ENCODE peak calls at places on chromosomes 13 and 19, in seven cellular contexts. One of them, this sample, is unnamed.
A peak's percentile ranks its signal among the peaks of the same experiment; 100 is the strongest.

GRCh38 chr19:54548806-54549205 is 24.8 kb upstream of the LILRA2 start:
- DNase-seq in IMR-90: no peak
- DNase-seq in H9: no peak
- DNase-seq in trophoblast cell: peak; percentile 26
- DNase-seq in H1: no peak
- DNase-seq in mesendoderm: no peak
- DNase-seq in neuronal stem cell: no peak
- DNase-seq in this sample: no peak

GRCh38 chr19:722553-723101 is 13.9 kb downstream of the PALM start:
- DNase-seq in IMR-90: no peak
- DNase-seq in H9: no peak
- DNase-seq in trophoblast cell: no peak
- DNase-seq in H1: no peak
- DNase-seq in mesendoderm: no peak
- DNase-seq in neuronal stem cell: no peak
- DNase-seq in this sample: no peak

GRCh38 chr13:98626298-98626940 is 49.5 kb upstream of the STK24 start:
- DNase-seq in IMR-90: no peak
- DNase-seq in H9: no peak
- DNase-seq in trophoblast cell: no peak
- DNase-seq in H1: peak; percentile 8
- DNase-seq in mesendoderm: no peak
- DNase-seq in neuronal stem cell: no peak
- DNase-seq in this sample: no peak

GRCh38 chr19:703651-704446 is 4.9 kb upstream of the PALM start:
- DNase-seq in IMR-90: peak; percentile 18
- DNase-seq in H9: peak; percentile 97
- DNase-seq in trophoblast cell: peak; percentile 55
- DNase-seq in H1: peak; percentile 100
- DNase-seq in mesendoderm: peak; percentile 87
- DNase-seq in neuronal stem cell: peak; percentile 69
- DNase-seq in this sample: peak; percentile 55

GRCh38 chr19:58009301-58009665 is 6.7 kb upstream of the ZNF606 start:
- DNase-seq in IMR-90: no peak
- DNase-seq in H9: no peak
- DNase-seq in trophoblast cell: no peak
- DNase-seq in H1: no peak
- DNase-seq in mesendoderm: no peak
- DNase-seq in neuronal stem cell: no peak
- DNase-seq in this sample: no peak

GRCh38 chr19:42270346-42271044 is 1.4 kb downstream of the CIC start:
- DNase-seq in IMR-90: no peak
- DNase-seq in H9: no peak
- DNase-seq in trophoblast cell: no peak
- DNase-seq in H1: no peak
- DNase-seq in mesendoderm: no peak
- DNase-seq in neuronal stem cell: no peak
- DNase-seq in this sample: peak; percentile 73

GRCh38 chr19:52778811-52779210 is 7.8 kb downstream of the ZNF600 start:
- DNase-seq in IMR-90: peak; percentile 3
- DNase-seq in H9: no peak
- DNase-seq in trophoblast cell: no peak
- DNase-seq in H1: no peak
- DNase-seq in mesendoderm: no peak
- DNase-seq in neuronal stem cell: no peak
- DNase-seq in this sample: no peak

GRCh38 chr13:36530050-36530789 is 97.9 kb downstream of the CCNA1 start:
- DNase-seq in IMR-90: no peak
- DNase-seq in H9: no peak
- DNase-seq in trophoblast cell: no peak
- DNase-seq in H1: no peak
- DNase-seq in mesendoderm: peak; percentile 32
- DNase-seq in neuronal stem cell: no peak
- DNase-seq in this sample: peak; percentile 6

GRCh38 chr13:34931572-34931971 is 10.5 kb upstream of the NBEA start:
- DNase-seq in IMR-90: peak; percentile 3
- DNase-seq in H9: no peak
- DNase-seq in trophoblast cell: peak; percentile 84
- DNase-seq in H1: no peak
- DNase-seq in mesendoderm: no peak
- DNase-seq in neuronal stem cell: no peak
- DNase-seq in this sample: no peak

GRCh38 chr13:80972857-80973478 is 632.0 kb upstream of the SPRY2 start:
- DNase-seq in IMR-90: no peak
- DNase-seq in H9: no peak
- DNase-seq in trophoblast cell: no peak
- DNase-seq in H1: no peak
- DNase-seq in mesendoderm: no peak
- DNase-seq in neuronal stem cell: no peak
- DNase-seq in this sample: no peak

GRCh38 chr19:40693150-40693788 is 2.8 kb upstream of the NUMBL start:
- DNase-seq in IMR-90: no peak
- DNase-seq in H9: no peak
- DNase-seq in trophoblast cell: no peak
- DNase-seq in H1: no peak
- DNase-seq in mesendoderm: no peak
- DNase-seq in neuronal stem cell: no peak
- DNase-seq in this sample: no peak

GRCh38 chr19:4012092-4012974 is 4.8 kb downstream of the PIAS4 start:
- DNase-seq in IMR-90: no peak
- DNase-seq in H9: no peak
- DNase-seq in trophoblast cell: no peak
- DNase-seq in H1: no peak
- DNase-seq in mesendoderm: no peak
- DNase-seq in neuronal stem cell: no peak
- DNase-seq in this sample: no peak

GRCh38 chr13:88675997-88676396 is 1004.8 kb downstream of the SLITRK5 start:
- DNase-seq in IMR-90: no peak
- DNase-seq in H9: no peak
- DNase-seq in trophoblast cell: no peak
- DNase-seq in H1: no peak
- DNase-seq in mesendoderm: no peak
- DNase-seq in neuronal stem cell: no peak
- DNase-seq in this sample: no peak

GRCh38 chr19:33063356-33064116 is 1.2 kb downstream of the RHPN2 start:
- DNase-seq in IMR-90: peak; percentile 30
- DNase-seq in H9: peak; percentile 35
- DNase-seq in trophoblast cell: peak; percentile 38
- DNase-seq in H1: peak; percentile 60
- DNase-seq in mesendoderm: no peak
- DNase-seq in neuronal stem cell: peak; percentile 12
- DNase-seq in this sample: peak; percentile 37

GRCh38 chr13:99974939-99975561 is 3.5 kb upstream of the ZIC5 start:
- DNase-seq in IMR-90: no peak
- DNase-seq in H9: peak; percentile 52
- DNase-seq in trophoblast cell: no peak
- DNase-seq in H1: peak; percentile 75
- DNase-seq in mesendoderm: peak; percentile 31
- DNase-seq in neuronal stem cell: no peak
- DNase-seq in this sample: no peak

GRCh38 chr13:99977334-99977911 is 4.2 kb upstream of the ZIC2 start:
- DNase-seq in IMR-90: no peak
- DNase-seq in H9: no peak
- DNase-seq in trophoblast cell: no peak
- DNase-seq in H1: peak; percentile 43
- DNase-seq in mesendoderm: no peak
- DNase-seq in neuronal stem cell: no peak
- DNase-seq in this sample: no peak

GRCh38 chr13:99977912-99978780 is 3.4 kb upstream of the ZIC2 start:
- DNase-seq in IMR-90: no peak
- DNase-seq in H9: peak; percentile 52
- DNase-seq in trophoblast cell: no peak
- DNase-seq in H1: peak; percentile 52
- DNase-seq in mesendoderm: peak; percentile 76
- DNase-seq in neuronal stem cell: no peak
- DNase-seq in this sample: no peak

GRCh38 chr13:99975626-99976025 is 4.1 kb upstream of the ZIC5 start:
- DNase-seq in IMR-90: no peak
- DNase-seq in H9: peak; percentile 49
- DNase-seq in trophoblast cell: no peak
- DNase-seq in H1: peak; percentile 66
- DNase-seq in mesendoderm: no peak
- DNase-seq in neuronal stem cell: no peak
- DNase-seq in this sample: no peak

GRCh38 chr13:99976502-99977115 is 5.0 kb upstream of the ZIC2 start:
- DNase-seq in IMR-90: no peak
- DNase-seq in H9: no peak
- DNase-seq in trophoblast cell: no peak
- DNase-seq in H1: peak; percentile 19
- DNase-seq in mesendoderm: no peak
- DNase-seq in neuronal stem cell: no peak
- DNase-seq in this sample: no peak
- H2AK5ac ChIP-seq in IMR-90: no peak overlapping the region
- H2AK5ac ChIP-seq in H9: no peak overlapping the region
- H2AK5ac ChIP-seq in trophoblast cell: no peak overlapping the region
- H2AK5ac ChIP-seq in H1: no peak overlapping the region
- H2AK5ac ChIP-seq in mesendoderm: no peak overlapping the region
- H2AK5ac ChIP-seq in neuronal stem cell: no peak overlapping the region
- H2AK5ac ChIP-seq in this sample: no peak overlapping the region

GRCh38 chr19:5624154-5624663 is 1.3 kb downstream of the SAFB start:
- DNase-seq in IMR-90: peak; percentile 61
- DNase-seq in H9: no peak
- DNase-seq in trophoblast cell: no peak
- DNase-seq in H1: peak; percentile 45
- DNase-seq in mesendoderm: peak; percentile 25
- DNase-seq in neuronal stem cell: no peak
- DNase-seq in this sample: peak; percentile 64
- H2AK5ac ChIP-seq in IMR-90: no peak overlapping the region
- H2AK5ac ChIP-seq in H9: no peak overlapping the region
- H2AK5ac ChIP-seq in trophoblast cell: no peak overlapping the region
- H2AK5ac ChIP-seq in H1: no peak overlapping the region
- H2AK5ac ChIP-seq in mesendoderm: no peak overlapping the region
- H2AK5ac ChIP-seq in neuronal stem cell: no peak overlapping the region
- H2AK5ac ChIP-seq in this sample: no peak overlapping the region

DNA sequence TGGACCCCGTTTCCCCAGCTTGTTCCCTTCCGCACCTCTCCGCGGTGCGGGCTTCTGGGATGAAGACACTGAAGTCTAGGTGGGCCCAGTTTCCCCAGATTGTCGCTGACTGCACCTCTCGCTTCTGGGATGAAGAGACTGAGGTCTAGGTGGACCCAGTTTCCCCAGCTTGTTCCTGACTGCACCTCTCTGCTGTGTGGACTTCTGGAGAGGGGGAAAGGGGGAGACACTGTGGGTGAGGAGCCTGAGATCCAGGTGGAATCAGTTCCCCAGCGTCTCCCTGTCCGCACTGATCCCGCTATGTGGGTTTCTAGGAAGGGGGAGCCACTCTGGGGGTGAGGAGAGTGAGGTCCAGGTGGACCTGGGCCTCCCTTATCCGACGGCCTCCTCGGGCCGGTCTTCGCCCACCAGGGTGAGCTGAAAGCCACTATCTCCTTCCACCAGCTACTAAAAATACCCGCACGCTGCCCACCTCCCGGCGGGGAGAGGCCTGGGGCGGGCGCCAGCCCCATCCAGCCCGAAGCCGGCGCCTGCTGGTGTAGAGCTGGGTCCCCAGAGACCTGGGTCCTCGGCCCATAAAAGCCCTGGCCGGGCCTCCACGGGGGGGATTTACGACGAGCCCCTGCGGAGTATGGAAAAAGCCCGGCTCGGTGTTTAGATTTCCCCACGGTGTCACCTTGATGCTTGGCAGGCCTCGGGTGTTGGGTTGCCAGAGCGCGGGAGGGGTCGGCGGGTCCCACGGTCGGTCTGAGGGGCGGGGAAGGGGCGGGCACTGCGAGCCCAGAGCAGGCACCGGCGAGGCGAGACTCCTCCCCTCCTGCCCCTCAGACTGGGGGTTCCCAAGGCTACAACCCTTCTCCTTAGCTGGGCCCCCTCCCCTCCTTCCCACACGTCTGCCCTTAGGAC is 10.6 kb downstream of the FUT6 start:
- DNase-seq in IMR-90: no peak
- DNase-seq in H9: peak; percentile 75
- DNase-seq in trophoblast cell: no peak
- DNase-seq in H1: peak; percentile 70
- DNase-seq in mesendoderm: peak; percentile 62
- DNase-seq in neuronal stem cell: peak; percentile 56
- DNase-seq in this sample: peak; percentile 86
- H2AK5ac ChIP-seq in IMR-90: peak overlapping the region; percentile 98
- H2AK5ac ChIP-seq in H9: no peak overlapping the region
- H2AK5ac ChIP-seq in trophoblast cell: peak overlapping the region; percentile 91
- H2AK5ac ChIP-seq in H1: peak overlapping the region; percentile 93
- H2AK5ac ChIP-seq in mesendoderm: peak overlapping the region; percentile 58
- H2AK5ac ChIP-seq in neuronal stem cell: peak overlapping the region; percentile 100
- H2AK5ac ChIP-seq in this sample: peak overlapping the region; percentile 23

GRCh38 chr19:15178629-15179308 is 22.0 kb downstream of the NOTCH3 start:
- DNase-seq in IMR-90: no peak
- DNase-seq in H9: peak; percentile 76
- DNase-seq in trophoblast cell: no peak
- DNase-seq in H1: peak; percentile 74
- DNase-seq in mesendoderm: peak; percentile 29
- DNase-seq in neuronal stem cell: no peak
- DNase-seq in this sample: no peak

GRCh38 chr19:15175609-15176008 is 25.2 kb downstream of the NOTCH3 start:
- DNase-seq in IMR-90: no peak
- DNase-seq in H9: no peak
- DNase-seq in trophoblast cell: no peak
- DNase-seq in H1: no peak
- DNase-seq in mesendoderm: no peak
- DNase-seq in neuronal stem cell: no peak
- DNase-seq in this sample: no peak

GRCh38 chr19:15173746-15174404 is 26.9 kb downstream of the NOTCH3 start:
- DNase-seq in IMR-90: no peak
- DNase-seq in H9: no peak
- DNase-seq in trophoblast cell: peak; percentile 83
- DNase-seq in H1: no peak
- DNase-seq in mesendoderm: peak; percentile 52
- DNase-seq in neuronal stem cell: no peak
- DNase-seq in this sample: no peak

GRCh38 chr19:15180451-15181390 is 20.1 kb downstream of the NOTCH3 start:
- DNase-seq in IMR-90: no peak
- DNase-seq in H9: peak; percentile 93
- DNase-seq in trophoblast cell: peak; percentile 81
- DNase-seq in H1: peak; percentile 81
- DNase-seq in mesendoderm: peak; percentile 85
- DNase-seq in neuronal stem cell: no peak
- DNase-seq in this sample: no peak

DNA sequence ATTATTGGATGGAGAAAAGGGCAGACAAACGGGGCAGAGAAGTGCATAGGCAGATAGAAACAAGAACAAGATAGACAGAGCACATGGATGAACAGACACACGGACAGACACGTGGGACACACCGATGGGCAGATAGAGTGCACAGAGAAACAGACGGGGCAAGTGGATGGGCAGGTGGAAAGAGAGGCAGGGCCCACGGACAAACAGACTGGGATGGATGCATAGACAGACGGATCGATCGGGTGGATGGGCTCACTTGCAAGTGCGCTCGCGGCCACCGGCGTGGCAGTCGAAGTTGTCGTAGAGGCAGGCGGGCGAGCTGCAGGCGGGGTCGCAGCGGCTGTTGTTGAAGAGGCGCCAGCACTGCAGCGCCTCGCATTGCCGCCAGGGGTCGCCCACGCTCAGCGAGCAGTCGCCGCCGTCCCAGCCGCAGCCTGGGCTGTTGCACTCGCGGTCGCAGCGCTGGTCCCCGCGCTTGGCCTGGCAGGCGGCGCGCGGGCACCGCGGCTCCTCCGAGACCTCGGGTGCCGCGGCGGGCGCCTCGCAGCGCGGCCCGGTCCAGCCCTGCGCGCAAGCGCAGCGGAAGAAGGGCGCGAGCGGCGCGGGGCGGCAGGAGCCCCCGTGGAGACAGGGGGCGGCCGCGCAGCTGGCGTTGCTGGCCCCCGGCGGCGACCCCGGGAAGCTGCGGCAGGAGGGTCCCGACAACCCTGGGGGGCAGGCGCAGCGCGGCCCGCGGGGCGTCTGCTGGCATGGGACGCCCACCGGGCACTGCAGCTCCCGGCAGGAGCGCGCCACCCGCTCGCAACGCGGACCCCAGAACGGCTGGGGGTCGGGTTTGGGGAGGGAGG is 23.3 kb downstream of the NOTCH3 start:
- DNase-seq in IMR-90: peak; percentile 64
- DNase-seq in H9: peak; percentile 87
- DNase-seq in trophoblast cell: peak; percentile 91
- DNase-seq in H1: peak; percentile 95
- DNase-seq in mesendoderm: peak; percentile 85
- DNase-seq in neuronal stem cell: peak; percentile 80
- DNase-seq in this sample: peak; percentile 78
- H2AK5ac ChIP-seq in IMR-90: peak overlapping the region; percentile 5
- H2AK5ac ChIP-seq in H9: no peak overlapping the region
- H2AK5ac ChIP-seq in trophoblast cell: no peak overlapping the region
- H2AK5ac ChIP-seq in H1: no peak overlapping the region
- H2AK5ac ChIP-seq in mesendoderm: no peak overlapping the region
- H2AK5ac ChIP-seq in neuronal stem cell: no peak overlapping the region
- H2AK5ac ChIP-seq in this sample: no peak overlapping the region

This sample was measured in mesenchymal stem cell.